ENCODE peak calls at places on chromosomes 5 and 9, in eight cellular contexts. R is neural crest cell; U is IMR-90; C is PC-9; P is mammary epithelial cell; D is CD8-positive, alpha-beta T cell; H is AG10803; M is RWPE2. O is an unnamed sample.

GRCh38 chr5:40688127-40688756 is 8.5 kb downstream of the PTGER4 start:
- DNase-seq in R (peak), U (peak), C (peak), P (peak), D (peak), H (peak), M (no peak), O (no peak)

GRCh38 chr5:11143456-11144267 is 382.6 kb upstream of the DAP start:
- DNase-seq in R (no peak), U (no peak), C (no peak), P (no peak), D (no peak), H (no peak), M (no peak), O (no peak)

GRCh38 chr9:38026021-38026809 is 42.8 kb downstream of the SHB start:
- DNase-seq in R (no peak), U (peak), C (peak), P (peak), D (no peak), H (peak), M (peak), O (no peak)

GRCh38 chr9:37011530-37011929 is 22.5 kb downstream of the PAX5 start:
- DNase-seq in R (no peak), U (no peak), C (no peak), P (no peak), D (no peak), H (no peak), M (no peak), O (no peak)

GRCh38 chr5:146751781-146752401 is 126.7 kb downstream of the PPP2R2B start:
- DNase-seq in R (no peak), U (no peak), C (no peak), P (no peak), D (peak), H (no peak), M (no peak), O (no peak)

GRCh38 chr5:28254846-28255245 is 1216.5 kb upstream of the CDH9 start:
- DNase-seq in R (no peak), U (no peak), C (no peak), P (no peak), D (no peak), H (no peak), M (no peak), O (no peak)

GRCh38 chr5:1282139-1282992 is 12.5 kb downstream of the TERT start:
- DNase-seq in R (no peak), U (no peak), C (no peak), P (peak), D (no peak), H (no peak), M (peak), O (peak)

GRCh38 chr5:28810751-28811136 is 1772.4 kb upstream of the CDH9 start:
- DNase-seq in R (no peak), U (no peak), C (no peak), P (no peak), D (no peak), H (no peak), M (no peak), O (no peak)

GRCh38 chr9:79705704-79706103 is 133.9 kb downstream of the TLE4 start:
- DNase-seq in R (no peak), U (no peak), C (no peak), P (no peak), D (no peak), H (no peak), M (no peak), O (no peak)

GRCh38 chr5:176619203-176619568 is 9.2 kb upstream of the GPRIN1 start:
- DNase-seq in R (peak), U (peak), C (peak), P (peak), D (peak), H (peak), M (peak), O (no peak)

GRCh38 chr5:97208184-97208713 is 25.2 kb upstream of the RIOK2 start:
- DNase-seq in R (no peak), U (no peak), C (no peak), P (no peak), D (no peak), H (no peak), M (no peak), O (no peak)

GRCh38 chr5:42944989-42945388 is 95.1 kb downstream of the ANXA2R start:
- DNase-seq in R (no peak), U (peak), C (peak), P (peak), D (no peak), H (peak), M (peak), O (no peak)

GRCh38 chr5:93582677-93583524 is at the start of gene NR2F1:
- DNase-seq in R (peak), U (peak), C (peak), P (peak), D (no peak), H (peak), M (no peak), O (peak)
- TF ChIP-seq CTCF in R (no peak), U (peak), C (peak), P (no peak), D (no peak), H (no peak), M (no peak), O (no peak)

GRCh38 chr5:172123269-172123692 is 64.7 kb downstream of the STK10 start:
- DNase-seq in R (no peak), U (peak), C (peak), P (no peak), D (no peak), H (peak), M (no peak), O (peak)
- TF ChIP-seq CTCF in R (no peak), U (peak), C (no peak), P (no peak), D (no peak), H (peak), M (peak), O (peak)

GRCh38 chr9:98118640-98119601 is at the start of gene TRIM14:
- DNase-seq in R (peak), U (peak), C (peak), P (peak), D (no peak), H (peak), M (peak), O (peak)
- TF ChIP-seq CTCF in R (peak), U (peak), C (peak), P (peak), D (no peak), H (peak), M (peak), O (peak)

DNA sequence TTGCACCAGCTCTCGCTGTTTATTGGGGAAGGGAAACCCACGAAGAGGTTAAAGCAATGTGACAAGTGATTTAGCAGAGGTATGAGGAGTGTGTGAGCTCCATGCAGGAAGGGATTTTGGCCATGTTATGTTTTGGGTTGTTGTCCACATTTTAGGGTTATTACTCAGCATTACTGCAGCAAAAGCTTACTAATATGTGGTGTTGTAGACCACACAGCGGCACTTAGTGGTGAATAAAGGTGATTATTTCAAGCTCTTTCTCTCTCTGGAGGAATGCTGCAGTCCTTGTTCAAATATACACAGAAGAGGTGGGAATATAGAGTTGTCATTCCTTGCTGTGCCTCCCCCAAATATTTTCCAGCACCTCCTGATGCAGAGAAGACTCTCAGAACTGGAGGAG is 29.7 kb upstream of the AKNA start:
- DNase-seq in R (no peak), U (peak), C (no peak), P (peak), D (no peak), H (peak), M (no peak), O (no peak)
- TF ChIP-seq CTCF in R (no peak), U (peak), C (no peak), P (no peak), D (no peak), H (peak), M (peak), O (peak)

DNA sequence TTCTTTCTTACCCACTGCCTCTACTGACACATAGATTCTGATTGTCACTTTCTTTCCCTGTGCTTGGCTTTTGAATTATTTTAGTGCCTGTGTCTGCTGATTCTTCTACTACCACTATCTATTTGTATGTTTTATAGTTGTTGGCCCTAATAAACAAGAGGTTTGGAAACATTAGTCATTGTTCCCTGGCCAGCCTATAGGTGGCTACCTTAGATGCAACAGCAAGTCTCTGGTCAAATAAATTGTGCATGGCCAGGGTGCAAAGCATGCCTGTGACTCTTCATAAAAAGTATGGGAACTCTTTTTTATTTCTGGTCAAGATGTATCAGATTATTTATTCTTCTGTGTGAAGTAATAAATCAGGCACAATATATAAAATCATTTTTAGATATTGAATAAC is 124.4 kb downstream of the PLK2 start:
- DNase-seq in R (no peak), U (peak), C (no peak), P (peak), D (no peak), H (no peak), M (no peak), O (no peak)
- TF ChIP-seq CTCF in R (no peak), U (no peak), C (no peak), P (peak), D (no peak), H (no peak), M (peak), O (peak)